ENCODE peak calls at places on chromosome 7, in five cellular contexts. Q is A549, A is GF-D8, T is adipocyte, N is AG20443. O is an unnamed sample.

GRCh38 chr7:140455743-140456142 is 23.6 kb downstream of the MKRN1 start:
- DNase-seq in N (no peak), Q (no peak), T (no peak), A (no peak), O (no peak)

GRCh38 chr7:73847941-73848723 is 5.8 kb upstream of the METTL27 start:
- DNase-seq in Q (no peak), A (no peak), N (no peak), T (no peak), O (no peak)

GRCh38 chr7:109873296-109873695 is 1217.6 kb upstream of the LRRN3 start:
- DNase-seq in N (no peak), A (no peak), Q (no peak), T (no peak), O (no peak)

GRCh38 chr7:44561962-44562621 is 11.6 kb downstream of the DDX56 start:
- DNase-seq in Q (peak; percentile 81), T (peak; percentile 60), N (peak; percentile 54), A (no peak), O (no peak)

GRCh38 chr7:55074008-55074499 is 55.2 kb downstream of the EGFR start:
- DNase-seq in N (peak; percentile 84), Q (peak; percentile 98), T (peak; percentile 80), A (no peak), O (no peak)

GRCh38 chr7:41030673-41031072 is 672.2 kb downstream of the INHBA start:
- DNase-seq in Q (no peak), A (no peak), N (no peak), T (no peak), O (no peak)

GRCh38 chr7:117124585-117125220 is 171.4 kb downstream of the ST7 start:
- DNase-seq in T (peak; percentile 89), A (peak; percentile 25), N (peak; percentile 74), Q (peak; percentile 86), O (peak; percentile 58)

GRCh38 chr7:37009282-37009681 is 285.0 kb upstream of the AOAH start:
- DNase-seq in Q (no peak), T (no peak), N (no peak), A (no peak), O (no peak)

GRCh38 chr7:130912910-130913720 is 179.1 kb upstream of the KLF14 start:
- DNase-seq in A (peak; percentile 84), N (peak; percentile 73), Q (peak; percentile 91), T (peak; percentile 96), O (peak; percentile 96)

GRCh38 chr7:96414931-96415292 is 93.0 kb upstream of the SLC25A13 start:
- DNase-seq in T (peak; percentile 60), A (peak; percentile 17), Q (peak; percentile 42), N (peak; percentile 41), O (peak; percentile 72)

GRCh38 chr7:93310346-93310745 is 78.2 kb downstream of the VPS50 start:
- DNase-seq in N (no peak), A (no peak), Q (no peak), T (peak; percentile 33), O (no peak)

GRCh38 chr7:43534110-43534509 is 48.8 kb upstream of the STK17A start:
- DNase-seq in N (peak; percentile 27), T (no peak), A (no peak), Q (no peak), O (no peak)

GRCh38 chr7:21426286-21426957 is 1.5 kb upstream of the SP4 start:
- DNase-seq in A (no peak), T (peak; percentile 14), N (no peak), Q (no peak), O (peak; percentile 58)

GRCh38 chr7:155001756-155002410 is 1.0 kb downstream of the PAXIP1 start:
- DNase-seq in A (no peak), Q (peak; percentile 16), N (peak; percentile 31), T (peak; percentile 34), O (no peak)

GRCh38 chr7:28792858-28793257 is 165.3 kb downstream of the TRIL start:
- DNase-seq in Q (no peak), A (no peak), N (no peak), T (no peak), O (no peak)

GRCh38 chr7:14835399-14835798 is 67.2 kb downstream of the DGKB start:
- DNase-seq in N (no peak), Q (no peak), T (no peak), A (no peak), O (no peak)

GRCh38 chr7:157032128-157032527 is 21.7 kb upstream of the MNX1 start:
- DNase-seq in A (no peak), T (no peak), N (no peak), Q (no peak), O (no peak)

GRCh38 chr7:140898794-140899548 is 25.8 kb downstream of the BRAF start:
- DNase-seq in T (peak; percentile 32), N (no peak), A (no peak), Q (no peak), O (no peak)

GRCh38 chr7:44284216-44284615 is 41.2 kb downstream of the CAMK2B start:
- DNase-seq in T (no peak), Q (no peak), N (no peak), A (no peak), O (no peak)

GRCh38 chr7:40346554-40346953 is 211.7 kb downstream of the SUGCT start:
- DNase-seq in A (no peak), T (no peak), N (no peak), Q (no peak), O (no peak)

GRCh38 chr7:117659453-117660086 is 179.7 kb downstream of the CFTR start:
- DNase-seq in A (no peak), T (peak; percentile 73), Q (peak; percentile 24), N (no peak), O (no peak)

GRCh38 chr7:143499743-143500348 is 22.2 kb downstream of the TAS2R41 start:
- DNase-seq in A (no peak), T (no peak), N (no peak), Q (no peak), O (no peak)

GRCh38 chr7:97461596-97461995 is 270.3 kb upstream of the TAC1 start:
- DNase-seq in A (no peak), N (no peak), Q (no peak), T (no peak), O (no peak)

GRCh38 chr7:155999631-156000489 is 187.6 kb upstream of the SHH start:
- DNase-seq in T (no peak), Q (no peak), A (no peak), N (no peak), O (no peak)

GRCh38 chr7:69283421-69283820 is 314.9 kb upstream of the AUTS2 start:
- DNase-seq in N (peak; percentile 48), T (no peak), A (no peak), Q (no peak), O (no peak)

GRCh38 chr7:2029936-2030335 is 202.8 kb downstream of the MAD1L1 start:
- DNase-seq in Q (no peak), T (no peak), N (no peak), A (no peak), O (no peak)

GRCh38 chr7:87999261-87999660 is 65.2 kb downstream of the ADAM22 start:
- DNase-seq in Q (no peak), N (no peak), T (no peak), A (no peak), O (no peak)

GRCh38 chr7:100568936-100569844 is 4.5 kb downstream of the SAP25 start:
- DNase-seq in N (peak; percentile 47), Q (peak; percentile 62), T (peak; percentile 40), A (no peak), O (peak; percentile 25)

GRCh38 chr7:74197449-74198108 is 12.2 kb upstream of the LAT2 start:
- DNase-seq in A (no peak), N (no peak), Q (no peak), T (no peak), O (no peak)

GRCh38 chr7:149621776-149622175 is 124.2 kb upstream of the ZNF746 start:
- DNase-seq in A (no peak), T (no peak), Q (no peak), N (no peak), O (no peak)

GRCh38 chr7:95296456-95296855 is 27.9 kb downstream of the PON1 start:
- DNase-seq in Q (no peak), A (no peak), T (no peak), N (no peak), O (no peak)

GRCh38 chr7:92768501-92769360 is 67.6 kb downstream of the CDK6 start:
- DNase-seq in N (no peak), T (peak; percentile 41), A (no peak), Q (no peak), O (no peak)

GRCh38 chr7:42233166-42233565 is 3.8 kb downstream of the GLI3 start:
- DNase-seq in A (no peak), Q (no peak), T (peak; percentile 49), N (peak; percentile 16), O (no peak)